ENCODE peak calls at places on chromosomes 5 and 9, in six cellular contexts. O is B cell, D is HFFc6, Z is heart right ventricle, E is mesothelial cell of epicardium, I is pancreas. X is an unnamed sample.

GRCh38 chr5:72438141-72438540 is 69.1 kb downstream of the ZNF366 start:
- DNase-seq in O (no peak), D (no peak), Z (no peak), E (no peak), I (no peak), X (no peak)

GRCh38 chr9:27835746-27836145 is 262.5 kb upstream of the C9orf72 start:
- DNase-seq in O (no peak), D (no peak), Z (no peak), E (no peak), I (no peak), X (no peak)

GRCh38 chr5:76763136-76763535 is 47.2 kb downstream of the F2R start:
- DNase-seq in O (no peak), D (no peak), Z (no peak), E (no peak), I (no peak), X (no peak)

GRCh38 chr5:39080597-39081204 is 6.5 kb upstream of the RICTOR start:
- DNase-seq in O (peak), D (peak), Z (peak), E (no peak), I (peak), X (no peak)

GRCh38 chr5:27682600-27682999 is 644.2 kb upstream of the CDH9 start:
- DNase-seq in O (no peak), D (no peak), Z (no peak), E (no peak), I (no peak), X (no peak)

GRCh38 chr5:137666109-137666850 is 69.6 kb downstream of the KLHL3 start:
- DNase-seq in O (peak), D (peak), Z (peak), E (no peak), I (no peak), X (peak)

GRCh38 chr9:126799051-126799450 is 5.8 kb upstream of the ZBTB43 start:
- DNase-seq in O (no peak), D (no peak), Z (no peak), E (no peak), I (no peak), X (no peak)

GRCh38 chr9:124110307-124110915 is 98.8 kb downstream of the LHX2 start:
- DNase-seq in O (peak), D (peak), Z (peak), E (peak), I (peak), X (peak)

GRCh38 chr5:35990524-35990923 is 666 bp downstream of the UGT3A1 start:
- DNase-seq in O (no peak), D (no peak), Z (no peak), E (no peak), I (no peak), X (no peak)

GRCh38 chr9:88587182-88587581 is 52.2 kb downstream of the NXNL2 start:
- DNase-seq in O (no peak), D (peak), Z (no peak), E (no peak), I (no peak), X (no peak)

GRCh38 chr9:15306757-15307522 is at the start of gene TTC39B:
- DNase-seq in O (peak), D (peak), Z (peak), E (peak), I (peak), X (peak)
- TF ChIP-seq CTCF in O (no peak), D (no peak), Z (no peak), E (no peak), I (no peak), X (no peak)

GRCh38 chr9:108282872-108283271 is 572.9 kb downstream of the ACTL7B start:
- DNase-seq in O (no peak), D (no peak), Z (no peak), E (no peak), I (no peak), X (no peak)
- TF ChIP-seq CTCF in O (no peak), D (peak), Z (no peak), E (peak), I (peak), X (no peak)

GRCh38 chr5:54148062-54148461 is 162.3 kb downstream of the ARL15 start:
- DNase-seq in O (no peak), D (peak), Z (no peak), E (no peak), I (no peak), X (no peak)
- TF ChIP-seq CTCF in O (no peak), D (peak), Z (no peak), E (no peak), I (no peak), X (peak)

GRCh38 chr5:176178789-176179188 is 59.4 kb upstream of the SIMC1 start:
- DNase-seq in O (no peak), D (no peak), Z (no peak), E (no peak), I (no peak), X (no peak)
- TF ChIP-seq CTCF in O (no peak), D (no peak), Z (no peak), E (no peak), I (no peak), X (no peak)

DNA sequence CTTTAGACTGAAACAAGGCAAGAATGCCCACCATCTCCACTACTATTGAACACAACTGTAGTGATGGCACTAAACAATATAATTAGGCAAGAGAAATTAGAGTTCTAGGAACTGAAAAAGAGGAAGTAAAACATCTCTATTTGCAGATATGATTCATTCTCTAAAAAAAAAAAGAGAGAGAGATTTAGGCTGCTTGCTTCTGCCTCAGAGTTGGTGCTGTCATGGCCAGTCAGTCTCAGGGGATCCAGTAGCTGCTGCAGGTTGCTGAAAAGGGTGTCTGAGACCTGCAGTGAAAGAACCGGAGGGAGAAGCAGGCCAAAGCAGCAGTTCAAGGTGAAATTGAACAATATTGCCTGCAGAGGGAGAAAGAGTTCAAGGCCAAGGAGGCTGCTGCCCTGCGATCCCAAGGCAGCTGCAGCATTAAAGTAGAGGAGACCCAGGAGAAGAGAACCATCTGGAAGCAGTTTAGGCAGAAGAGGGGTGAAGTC is 72.5 kb downstream of the AP3B1 start:
- DNase-seq in O (peak), D (peak), Z (no peak), E (no peak), I (no peak), X (peak)
- TF ChIP-seq CTCF in O (peak), D (peak), Z (no peak), E (no peak), I (no peak), X (peak)

DNA sequence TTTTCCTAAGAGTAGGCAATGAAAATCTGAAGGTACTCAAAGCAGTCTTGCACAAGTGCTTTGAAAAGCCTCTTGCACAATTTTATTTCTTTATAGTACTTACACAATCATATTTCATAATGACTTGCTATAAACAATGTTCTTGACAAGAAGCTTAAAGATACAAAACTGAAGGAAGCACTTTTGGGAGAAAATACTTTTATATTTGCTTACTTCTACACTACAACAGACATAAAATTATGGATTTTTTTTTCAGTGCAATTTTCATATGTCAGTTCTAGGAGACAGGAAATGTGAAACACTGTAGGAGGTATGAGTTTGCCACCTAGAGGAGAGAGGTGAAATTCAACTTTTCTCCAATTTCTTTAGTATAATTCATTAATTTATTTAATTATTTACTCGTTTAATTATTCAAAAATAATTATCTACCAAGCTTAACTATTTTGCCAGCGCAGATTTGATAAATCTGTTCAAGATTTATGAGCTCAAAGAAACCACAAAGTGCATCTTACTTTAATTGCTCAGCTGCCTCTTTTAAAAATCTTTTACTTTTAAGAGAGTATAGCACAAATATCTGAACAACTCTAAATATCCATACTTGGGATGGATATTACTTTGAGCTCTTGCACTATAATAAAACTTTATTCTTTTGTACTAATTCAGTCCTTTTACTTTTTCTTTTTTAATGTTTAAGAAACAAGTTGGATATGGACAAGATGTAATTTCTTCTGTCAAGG is 29.0 kb upstream of the CDKN2B start:
- DNase-seq in O (peak), D (peak), Z (no peak), E (no peak), I (no peak), X (no peak)
- TF ChIP-seq CTCF in O (peak), D (peak), Z (peak), E (no peak), I (no peak), X (peak)

GRCh38 chr5:147558826-147559225 is 49.0 kb upstream of the DPYSL3 start:
- DNase-seq in O (no peak), D (peak), Z (peak), E (no peak), I (no peak), X (peak)

GRCh38 chr5:147561435-147561834 is 51.6 kb upstream of the DPYSL3 start:
- DNase-seq in O (no peak), D (no peak), Z (no peak), E (no peak), I (no peak), X (no peak)

GRCh38 chr5:147558131-147558730 is 48.4 kb upstream of the DPYSL3 start:
- DNase-seq in O (no peak), D (no peak), Z (no peak), E (no peak), I (no peak), X (no peak)

GRCh38 chr5:147560982-147561381 is 51.1 kb upstream of the DPYSL3 start:
- DNase-seq in O (no peak), D (no peak), Z (no peak), E (no peak), I (no peak), X (no peak)

DNA sequence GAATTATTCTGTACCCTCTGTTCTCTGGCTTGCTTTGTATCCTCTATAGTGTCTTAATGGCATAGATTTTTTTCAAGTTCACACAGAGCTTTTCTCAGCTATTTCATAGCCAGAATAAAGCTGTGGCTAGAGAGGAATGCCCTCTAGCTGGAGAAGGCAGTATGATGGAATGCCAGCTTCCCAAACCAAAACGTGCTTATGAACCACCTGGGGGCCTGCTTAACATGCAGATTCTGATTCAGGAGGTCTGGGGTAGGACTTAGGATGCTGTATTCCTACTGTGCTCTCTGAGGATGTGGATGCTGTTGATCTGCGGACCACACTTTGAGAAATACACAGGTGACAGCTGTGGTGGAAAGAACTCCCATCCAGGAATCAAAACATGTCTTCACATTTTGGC is 49.9 kb upstream of the DPYSL3 start:
- DNase-seq in O (no peak), D (peak), Z (no peak), E (no peak), I (no peak), X (no peak)
- TF ChIP-seq CTCF in O (no peak), D (peak), Z (no peak), E (no peak), I (no peak), X (peak)

DNA sequence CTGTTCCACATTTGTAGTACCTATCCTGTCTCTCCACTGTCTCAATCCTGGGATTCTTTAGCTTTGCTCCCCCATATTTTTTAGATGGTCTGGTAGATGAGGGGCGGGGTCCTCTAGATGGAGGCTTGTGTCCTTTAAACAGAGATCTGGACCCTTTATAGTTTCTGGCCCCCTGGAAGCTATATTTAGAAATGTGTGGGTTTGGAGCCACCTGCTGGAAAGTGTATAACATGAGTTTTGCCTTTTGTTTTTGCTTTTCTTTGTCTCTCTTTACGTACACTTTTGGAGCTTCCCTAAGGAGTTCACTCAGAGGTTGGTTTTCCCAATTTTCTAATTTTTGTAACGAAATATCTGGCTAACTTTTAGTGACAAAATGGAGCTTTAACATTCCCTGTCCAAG is 110.7 kb downstream of the CFAP95 start:
- DNase-seq in O (no peak), D (peak), Z (no peak), E (no peak), I (no peak), X (no peak)
- TF ChIP-seq CTCF in O (no peak), D (peak), Z (no peak), E (no peak), I (no peak), X (peak)